ENCODE peak calls at places on chromosomes 1 and 21, in six cellular contexts. K is ureter; G is activated T-cell treated with anti-CD3 and anti-CD28 coated beads, Interleukin-2, amount 50 U/mL, for 1 hour; N is HTR-8/SVneo; W is cerebellar cortex; E is fibroblast of villous mesenchyme. D is an unnamed sample.

GRCh38 chr1:95440511-95440910 is 206.5 kb downstream of the RWDD3 start:
- DNase-seq in N (no peak), E (no peak), W (no peak), G (no peak), K (no peak), D (no peak)

GRCh38 chr21:34882719-34883131 is 166.4 kb downstream of the RUNX1 start:
- DNase-seq in K (no peak), E (no peak), W (no peak), G (no peak), N (no peak), D (peak; percentile 33)

GRCh38 chr1:23779826-23780371 is 1.7 kb downstream of the PITHD1 start:
- DNase-seq in G (no peak), E (peak; percentile 57), N (peak; percentile 24), K (no peak), W (no peak), D (no peak)

GRCh38 chr1:119163396-119163795 is 22.9 kb upstream of the WARS2 start:
- DNase-seq in K (no peak), G (no peak), W (no peak), E (no peak), N (no peak), D (no peak)

GRCh38 chr1:173580658-173581057 is 22.2 kb downstream of the SLC9C2 start:
- DNase-seq in W (no peak), G (no peak), N (no peak), K (no peak), E (no peak), D (no peak)

GRCh38 chr1:176111835-176112234 is 95.3 kb downstream of the COP1 start:
- DNase-seq in N (no peak), K (no peak), E (no peak), W (no peak), G (no peak), D (no peak)

GRCh38 chr1:95554408-95554807 is 320.4 kb downstream of the RWDD3 start:
- DNase-seq in E (no peak), G (no peak), K (no peak), W (no peak), N (no peak), D (no peak)

GRCh38 chr1:47533176-47534039 is 95.6 kb downstream of the FOXD2 start:
- DNase-seq in W (no peak), N (peak; percentile 59), K (peak; percentile 62), G (no peak), E (peak; percentile 66), D (peak; percentile 29)

GRCh38 chr21:32457360-32457840 is 44.9 kb downstream of the EVA1C start:
- DNase-seq in K (peak; percentile 64), E (peak; percentile 65), N (no peak), W (peak; percentile 21), G (no peak), D (peak; percentile 56)

GRCh38 chr1:227322376-227322775 is 4.1 kb upstream of the CDC42BPA start:
- DNase-seq in G (no peak), N (no peak), K (no peak), W (no peak), E (no peak), D (no peak)

GRCh38 chr1:244057474-244058385 is 6.6 kb downstream of the ZBTB18 start:
- DNase-seq in G (no peak), E (no peak), W (peak; percentile 71), N (no peak), K (no peak), D (no peak)

GRCh38 chr21:46097826-46098286 is at the start of gene COL6A2:
- DNase-seq in E (peak; percentile 74), K (peak; percentile 72), N (peak; percentile 75), G (peak; percentile 69), W (peak; percentile 5), D (peak; percentile 14)

GRCh38 chr1:212774584-212774983 is 17.0 kb downstream of the NSL1 start:
- DNase-seq in W (no peak), K (no peak), G (no peak), N (no peak), E (peak; percentile 20), D (peak; percentile 61)

GRCh38 chr1:64038965-64039926 is 164.2 kb upstream of the UBE2U start:
- DNase-seq in G (no peak), N (peak; percentile 72), W (peak; percentile 21), E (peak; percentile 100), K (peak; percentile 75), D (peak; percentile 98)

GRCh38 chr1:162389021-162389818 is 7.7 kb downstream of the C1orf226 start:
- DNase-seq in G (no peak), E (peak; percentile 92), K (peak; percentile 32), W (no peak), N (no peak), D (peak; percentile 5)

GRCh38 chr21:34771512-34772028 is 102.8 kb downstream of the CLIC6 start:
- DNase-seq in W (no peak), G (no peak), E (peak; percentile 53), N (peak; percentile 27), K (no peak), D (peak; percentile 7)

GRCh38 chr1:225944951-225945350 is 3.9 kb upstream of the LEFTY2 start:
- DNase-seq in E (no peak), W (no peak), N (no peak), K (no peak), G (no peak), D (no peak)

GRCh38 chr1:76156987-76157386 is 82.4 kb downstream of the ST6GALNAC3 start:
- DNase-seq in E (no peak), W (no peak), K (no peak), G (no peak), N (no peak), D (no peak)

GRCh38 chr1:87115317-87115885 is 201.0 kb downstream of the HS2ST1 start:
- DNase-seq in N (no peak), K (no peak), W (no peak), G (no peak), E (peak; percentile 64), D (no peak)

GRCh38 chr1:244325056-244325764 is 126.5 kb downstream of the ADSS2 start:
- DNase-seq in G (no peak), E (no peak), N (no peak), W (no peak), K (no peak), D (peak; percentile 34)

GRCh38 chr1:2136836-2137235 is 57.7 kb downstream of the FAAP20 start:
- DNase-seq in G (no peak), K (no peak), E (no peak), W (peak; percentile 25), N (no peak), D (no peak)

GRCh38 chr1:200776949-200777348 is 38.3 kb downstream of the CAMSAP2 start:
- DNase-seq in N (no peak), W (no peak), E (peak; percentile 16), G (no peak), K (no peak), D (peak; percentile 24)

GRCh38 chr1:200916152-200916551 is 21.5 kb downstream of the INAVA start:
- DNase-seq in K (no peak), G (no peak), N (no peak), E (no peak), W (no peak), D (no peak)

GRCh38 chr1:71780681-71781080 is 501.7 kb downstream of the NEGR1 start:
- DNase-seq in E (no peak), G (no peak), W (no peak), K (no peak), N (no peak), D (no peak)

GRCh38 chr1:223720987-223721591 is 8.8 kb downstream of the CAPN2 start:
- DNase-seq in N (no peak), W (no peak), E (peak; percentile 94), G (no peak), K (no peak), D (no peak)

GRCh38 chr21:41228492-41228891 is 60.5 kb downstream of the BACE2 start:
- DNase-seq in W (no peak), N (no peak), E (no peak), G (no peak), K (no peak), D (no peak)

GRCh38 chr1:33424205-33424604 is 6.7 kb downstream of the PHC2 start:
- DNase-seq in K (no peak), G (no peak), W (no peak), N (no peak), E (peak; percentile 64), D (peak; percentile 41)

GRCh38 chr1:39812913-39813312 is 24.2 kb upstream of the BMP8B start:
- DNase-seq in N (no peak), K (no peak), E (no peak), G (no peak), W (no peak), D (no peak)

GRCh38 chr1:197621761-197622160 is 153.5 kb downstream of the DENND1B start:
- DNase-seq in E (no peak), G (no peak), N (no peak), K (no peak), W (no peak), D (no peak)

GRCh38 chr21:34509151-34509550 is 2.9 kb downstream of the KCNE1 start:
- DNase-seq in W (no peak), E (no peak), K (no peak), G (no peak), N (no peak), D (no peak)

GRCh38 chr1:156379420-156380165 is 10.6 kb downstream of the RHBG start:
- DNase-seq in N (peak; percentile 45), E (peak; percentile 29), G (no peak), K (no peak), W (no peak), D (no peak)

GRCh38 chr1:169326644-169327316 is 40.8 kb downstream of the NME7 start:
- DNase-seq in E (no peak), N (no peak), G (no peak), K (no peak), W (no peak), D (peak; percentile 68)

GRCh38 chr1:156726549-156727226 is 1.6 kb upstream of the METTL25B start:
- DNase-seq in G (peak; percentile 49), N (no peak), E (peak; percentile 75), K (no peak), W (peak; percentile 78), D (peak; percentile 79)

GRCh38 chr1:45018599-45019230 is 6.7 kb downstream of the UROD start:
- DNase-seq in E (peak; percentile 57), W (peak; percentile 94), K (peak; percentile 63), N (no peak), G (peak; percentile 58), D (no peak)

GRCh38 chr1:155983191-155984023 is 5.1 kb upstream of the ARHGEF2 start:
- DNase-seq in G (no peak), K (peak; percentile 74), N (peak; percentile 57), E (peak; percentile 99), W (peak; percentile 43), D (no peak)